ENCODE peak calls at places on chromosomes 11 and 22, in four cellular contexts. M is pancreas, A is ovary, P is A549. Q is an unnamed sample.

GRCh38 chr22:36762687-36763260 is 13.1 kb downstream of the IFT27 start:
- DNase-seq in P (no peak), A (peak; percentile 37), M (no peak), Q (peak; percentile 58)

GRCh38 chr11:7571640-7572000 is 57.8 kb downstream of the PPFIBP2 start:
- DNase-seq in A (peak; percentile 81), M (peak; percentile 64), P (peak; percentile 79), Q (peak; percentile 78)

GRCh38 chr11:1603629-1604028 is 4.6 kb downstream of the KRTAP5-3 start:
- DNase-seq in P (no peak), A (no peak), M (no peak), Q (no peak)

GRCh38 chr22:24441406-24442351 is 14.3 kb downstream of the ADORA2A start:
- DNase-seq in P (no peak), A (no peak), M (no peak), Q (no peak)

GRCh38 chr11:122478986-122479385 is 176.5 kb upstream of the UBASH3B start:
- DNase-seq in P (no peak), A (no peak), M (no peak), Q (peak; percentile 1)

GRCh38 chr22:33678523-33678922 is 241.8 kb downstream of the LARGE1 start:
- DNase-seq in M (no peak), A (no peak), P (no peak), Q (no peak)

GRCh38 chr11:13487661-13488030 is 8.2 kb downstream of the PTH start:
- DNase-seq in P (peak; percentile 67), M (peak; percentile 22), A (no peak), Q (no peak)

GRCh38 chr11:3171931-3172560 is 6.9 kb upstream of the OSBPL5 start:
- DNase-seq in P (no peak), M (no peak), A (no peak), Q (no peak)

GRCh38 chr11:27910186-27910941 is 197.6 kb downstream of the KIF18A start:
- DNase-seq in P (peak; percentile 50), A (no peak), M (no peak), Q (peak; percentile 15)

GRCh38 chr11:69651834-69652620 is 11.1 kb downstream of the CCND1 start:
- DNase-seq in P (no peak), A (no peak), M (no peak), Q (no peak)

GRCh38 chr11:12377106-12377823 is at the start of gene PARVA:
- DNase-seq in P (peak; percentile 78), M (peak; percentile 73), A (no peak), Q (peak; percentile 93)

GRCh38 chr11:12376259-12376971 is 956 bp upstream of the PARVA start:
- DNase-seq in M (peak; percentile 91), A (peak; percentile 48), P (no peak), Q (peak; percentile 90)

GRCh38 chr11:12381875-12382274 is 4.5 kb downstream of the PARVA start:
- DNase-seq in A (no peak), M (no peak), P (no peak), Q (no peak)

GRCh38 chr11:12380565-12381325 is 3.4 kb downstream of the PARVA start:
- DNase-seq in M (no peak), A (no peak), P (no peak), Q (no peak)

DNA sequence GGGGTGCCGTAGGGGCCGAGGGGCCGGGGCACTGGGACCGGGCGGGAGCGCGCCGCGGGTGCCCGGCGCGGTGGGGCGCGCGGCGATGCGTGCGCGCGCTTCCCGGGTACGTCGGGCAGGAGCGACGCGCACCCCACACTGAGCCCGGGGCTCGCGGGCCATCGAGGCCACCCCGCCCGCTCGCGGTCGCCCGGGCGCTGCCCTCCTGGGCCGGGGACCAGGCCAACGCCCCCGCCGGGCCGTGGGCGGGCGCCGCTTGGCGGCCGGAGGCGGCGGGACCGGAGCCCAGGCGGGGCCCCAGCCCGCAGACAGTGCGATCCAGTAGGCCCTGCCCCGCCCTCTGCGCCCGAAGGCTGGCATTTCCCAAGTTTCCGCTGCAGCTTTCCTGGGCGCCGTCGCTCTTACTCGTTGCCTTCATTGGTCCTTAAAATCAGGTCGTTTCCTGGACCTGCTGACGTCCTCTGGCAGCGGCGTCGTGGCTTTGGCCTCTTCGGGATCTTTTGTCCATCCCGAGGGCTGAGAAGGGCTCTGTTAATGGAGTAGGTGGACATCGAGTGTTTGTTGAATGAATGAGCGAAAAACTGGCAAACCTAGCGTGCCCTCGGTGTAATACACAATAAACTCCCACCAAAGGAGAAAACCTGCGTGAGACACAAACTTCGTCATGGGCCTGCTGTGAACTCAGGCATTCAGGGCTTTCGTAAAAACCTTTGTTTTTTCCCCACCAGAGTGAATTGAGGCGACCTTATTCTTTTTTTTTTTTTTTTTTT is 638 bp downstream of the PARVA start:
- DNase-seq in A (peak; percentile 77), M (peak; percentile 82), P (peak; percentile 88), Q (peak; percentile 87)
- TF ChIP-seq CTCF in A (no peak), M (no peak), P (peak; percentile 33), Q (peak; percentile 16)

GRCh38 chr11:66121453-66121852 is 51.4 kb downstream of the PACS1 start:
- DNase-seq in M (no peak), P (no peak), A (no peak), Q (no peak)

GRCh38 chr11:66124564-66124963 is 54.5 kb downstream of the PACS1 start:
- DNase-seq in A (no peak), M (no peak), P (peak; percentile 45), Q (peak; percentile 6)

GRCh38 chr11:66123902-66124301 is 53.8 kb downstream of the PACS1 start:
- DNase-seq in P (no peak), A (no peak), M (peak; percentile 48), Q (no peak)

GRCh38 chr11:66126808-66127555 is 56.9 kb downstream of the PACS1 start:
- DNase-seq in M (no peak), A (peak; percentile 39), P (no peak), Q (peak; percentile 54)

DNA sequence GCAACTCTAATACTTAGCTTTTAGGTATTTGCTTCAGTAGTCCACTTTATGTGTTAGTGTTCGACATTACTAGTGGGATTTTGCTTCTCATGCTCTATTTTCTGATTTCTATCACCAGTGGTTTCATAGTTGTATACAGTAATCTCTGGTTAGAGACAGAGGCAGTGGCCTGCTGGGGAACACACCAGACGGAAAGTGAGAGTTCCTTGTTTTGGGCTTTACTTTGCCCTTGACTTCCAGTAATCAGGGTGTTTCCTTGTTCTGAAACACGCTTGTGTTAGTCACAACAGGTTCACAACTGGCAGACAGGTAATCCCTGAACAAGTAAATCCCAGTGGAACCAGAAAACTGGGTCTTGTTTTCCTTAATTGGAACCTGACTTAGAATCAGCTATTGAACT is 56.0 kb downstream of the PACS1 start:
- DNase-seq in M (no peak), P (no peak), A (no peak), Q (no peak)
- H3K27ac ChIP-seq in M (peak overlapping the region; percentile 7), P (peak overlapping the region; percentile 73), A (no peak overlapping the region), Q (peak overlapping the region; percentile 74)

GRCh38 chr11:10771457-10771856 is 20.4 kb downstream of the CTR9 start:
- DNase-seq in P (no peak), M (no peak), A (no peak), Q (no peak)

DNA sequence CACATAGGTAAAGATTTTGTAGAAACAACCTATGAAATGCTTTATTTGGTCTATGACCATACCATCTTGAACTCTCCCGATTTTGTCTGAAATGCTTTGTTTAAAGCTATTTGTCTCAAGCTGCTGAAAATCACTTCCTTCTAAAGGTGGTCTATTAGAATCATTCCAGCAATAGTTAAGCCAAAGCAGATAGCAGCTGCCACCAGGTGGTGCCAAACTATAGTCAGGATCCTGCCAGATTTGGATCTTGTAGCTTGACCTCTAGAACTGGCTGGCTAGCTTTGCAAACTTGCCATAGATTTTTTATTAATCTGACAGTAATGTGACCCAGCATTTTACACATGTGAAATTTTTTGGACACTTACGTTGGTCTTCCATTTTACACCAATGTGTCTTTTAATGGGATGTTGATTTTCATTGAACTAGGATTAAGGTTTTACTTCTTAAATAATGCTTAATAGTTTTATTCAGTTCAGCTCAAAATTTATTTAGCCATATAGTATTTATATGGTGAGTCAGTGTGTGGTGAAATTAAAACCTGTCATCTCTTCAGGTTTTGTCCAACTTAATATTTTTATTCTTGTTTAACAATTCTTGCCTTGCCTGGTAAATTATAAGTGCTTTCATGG is 19.7 kb downstream of the CTR9 start:
- DNase-seq in M (peak; percentile 35), P (peak; percentile 60), A (no peak), Q (peak; percentile 56)
- TF ChIP-seq CTCF in M (peak; percentile 62), P (peak; percentile 87), A (no peak), Q (peak; percentile 76)

GRCh38 chr22:39716534-39716933 is 146.0 kb downstream of the CACNA1I start:
- DNase-seq in A (no peak), M (no peak), P (no peak), Q (no peak)
- H3K27ac ChIP-seq in A (no peak overlapping the region), M (no peak overlapping the region), P (no peak overlapping the region), Q (no peak overlapping the region)

GRCh38 chr11:128520206-128520885 is 67.0 kb downstream of the ETS1 start:
- DNase-seq in M (no peak), A (no peak), P (no peak), Q (no peak)
- TF ChIP-seq CTCF in M (no peak), A (no peak), P (peak; percentile 16), Q (no peak)

GRCh38 chr22:42800731-42801536 is 56.1 kb downstream of the ARFGAP3 start:
- DNase-seq in M (no peak), A (no peak), P (no peak), Q (no peak)

GRCh38 chr22:42797021-42797420 is 60.1 kb downstream of the ARFGAP3 start:
- DNase-seq in P (no peak), A (peak; percentile 12), M (no peak), Q (no peak)

GRCh38 chr22:42799462-42800405 is 57.3 kb downstream of the ARFGAP3 start:
- DNase-seq in P (no peak), A (no peak), M (no peak), Q (no peak)

GRCh38 chr22:42801537-42802165 is 55.4 kb downstream of the ARFGAP3 start:
- DNase-seq in P (no peak), M (no peak), A (no peak), Q (no peak)

DNA sequence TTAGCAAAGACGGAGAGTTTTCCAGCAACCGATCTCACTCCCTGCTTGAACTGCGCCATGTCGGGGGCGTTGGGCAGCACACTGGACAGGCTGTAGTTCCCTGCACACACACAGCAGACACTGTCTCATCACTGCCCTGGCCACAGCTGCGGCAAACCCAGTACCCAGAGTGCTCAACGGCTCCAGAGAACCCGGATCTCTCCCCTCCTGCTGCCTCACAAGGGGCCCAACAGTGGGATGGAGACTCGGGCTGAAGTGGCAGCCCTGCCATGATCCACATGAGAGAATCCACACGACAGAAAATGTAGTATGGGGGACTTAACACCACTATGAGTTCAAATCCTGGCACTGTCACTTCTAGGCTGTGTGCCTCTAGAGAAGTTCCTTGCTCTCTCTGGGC is 58.0 kb downstream of the ARFGAP3 start:
- DNase-seq in A (no peak), M (no peak), P (no peak), Q (no peak)
- H3K27ac ChIP-seq in A (no peak overlapping the region), M (no peak overlapping the region), P (no peak overlapping the region), Q (no peak overlapping the region)

GRCh38 chr11:134916421-134916820 is 504.4 kb upstream of the B3GAT1 start:
- DNase-seq in M (no peak), A (no peak), P (no peak), Q (no peak)

GRCh38 chr11:134913999-134914590 is 502.1 kb upstream of the B3GAT1 start:
- DNase-seq in P (no peak), A (no peak), M (no peak), Q (no peak)

GRCh38 chr11:134915212-134915611 is 503.2 kb upstream of the B3GAT1 start:
- DNase-seq in M (no peak), A (no peak), P (no peak), Q (no peak)

GRCh38 chr11:134915881-134916280 is 503.8 kb upstream of the B3GAT1 start:
- DNase-seq in M (no peak), P (no peak), A (no peak), Q (no peak)

DNA sequence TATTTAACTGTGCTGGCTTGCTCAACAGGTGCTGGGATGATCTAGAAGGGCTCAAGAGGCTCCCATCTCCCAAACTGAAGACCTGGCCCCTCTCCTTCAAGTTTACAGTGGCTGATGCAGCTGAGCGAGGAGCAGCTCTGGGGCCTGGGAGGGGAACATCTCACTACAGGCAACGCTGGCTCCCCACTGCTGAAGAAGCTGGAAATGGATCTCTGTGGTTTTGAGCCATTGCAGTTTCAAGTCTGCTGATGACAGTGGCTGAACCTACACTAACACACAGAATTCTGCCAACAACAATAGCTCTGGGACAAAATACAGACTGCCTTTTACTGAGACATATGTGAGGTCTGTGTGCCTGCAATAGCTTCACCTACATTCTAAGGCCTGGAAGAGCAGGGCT is 504.8 kb upstream of the B3GAT1 start:
- DNase-seq in M (no peak), P (no peak), A (no peak), Q (no peak)
- TF ChIP-seq CTCF in M (no peak), P (no peak), A (no peak), Q (no peak)

Q was measured in cardiac muscle cell.